ENCODE peak calls at places on chromosomes 2 and 18, in five cellular contexts. V is caudate nucleus, G is AG08395, X is HEK293T, U is NCI-H1930. R is an unnamed sample.

GRCh38 chr2:67985586-67985985 is 77.2 kb downstream of the C1D start:
- DNase-seq in V (no peak), G (no peak), X (no peak), U (no peak), R (no peak)

GRCh38 chr18:73270919-73271318 is 403.1 kb upstream of the NETO1 start:
- DNase-seq in V (no peak), G (no peak), X (no peak), U (no peak), R (no peak)

GRCh38 chr18:50816767-50817166 is 3.0 kb downstream of the MRO start:
- DNase-seq in V (no peak), G (no peak), X (no peak), U (no peak), R (peak)

GRCh38 chr18:23155537-23155936 is 20.3 kb downstream of the CABLES1 start:
- DNase-seq in V (no peak), G (no peak), X (no peak), U (no peak), R (no peak)

GRCh38 chr2:234770715-234771141 is 181.1 kb upstream of the SH3BP4 start:
- DNase-seq in V (no peak), G (no peak), X (no peak), U (no peak), R (no peak)

GRCh38 chr2:240893363-240893828 is 2.6 kb downstream of the MAB21L4 start:
- DNase-seq in V (peak), G (peak), X (no peak), U (no peak), R (no peak)

GRCh38 chr2:241356871-241357260 is 781 bp downstream of the FARP2 start:
- DNase-seq in V (no peak), G (no peak), X (no peak), U (no peak), R (no peak)

GRCh38 chr2:240800241-240800640 is 19.8 kb downstream of the KIF1A start:
- DNase-seq in V (peak), G (no peak), X (no peak), U (no peak), R (peak)

GRCh38 chr18:53426656-53427055 is 797.8 kb downstream of the MBD2 start:
- DNase-seq in V (no peak), G (no peak), X (no peak), U (peak), R (no peak)

GRCh38 chr2:239880396-239880795 is 144.7 kb downstream of the NDUFA10 start:
- DNase-seq in V (no peak), G (no peak), X (no peak), U (no peak), R (no peak)

GRCh38 chr18:13455960-13456471 is 237.5 kb downstream of the LDLRAD4 start:
- DNase-seq in V (no peak), G (no peak), X (no peak), U (no peak), R (no peak)

GRCh38 chr18:77205769-77206168 is 43.9 kb upstream of the GALR1 start:
- DNase-seq in V (no peak), G (no peak), X (no peak), U (no peak), R (no peak)

GRCh38 chr2:174025271-174026121 is 60.3 kb upstream of the SP3 start:
- DNase-seq in V (no peak), G (peak), X (no peak), U (no peak), R (peak)

GRCh38 chr18:31791817-31792579 is 31.3 kb upstream of the SLC25A52 start:
- DNase-seq in V (no peak), G (no peak), X (no peak), U (no peak), R (no peak)

R was measured in fibroblast of gingiva.